ENCODE peak calls at places on chromosomes 13 and 19, in four cellular contexts. One of them, this sample, is unnamed.

GRCh38 chr13:32272021-32272695 is 43.0 kb downstream of the ZAR1L start:
- DNase-seq in adrenal gland: no peak
- DNase-seq in fibroblast of the aortic adventitia: no peak
- DNase-seq in left ventricle myocardium inferior: no peak
- DNase-seq in this sample: no peak

GRCh38 chr19:18597809-18598660 is 8.6 kb downstream of the CRLF1 start:
- DNase-seq in adrenal gland: no peak
- DNase-seq in fibroblast of the aortic adventitia: no peak
- DNase-seq in left ventricle myocardium inferior: no peak
- DNase-seq in this sample: no peak

GRCh38 chr19:42075364-42075615 is 676 bp upstream of the ZNF574 start:
- DNase-seq in adrenal gland: no peak
- DNase-seq in fibroblast of the aortic adventitia: no peak
- DNase-seq in left ventricle myocardium inferior: no peak
- DNase-seq in this sample: no peak

GRCh38 chr19:294341-294818 is 3.2 kb upstream of the PLPP2 start:
- DNase-seq in adrenal gland: no peak
- DNase-seq in fibroblast of the aortic adventitia: no peak
- DNase-seq in left ventricle myocardium inferior: no peak
- DNase-seq in this sample: no peak

GRCh38 chr13:50589651-50590054 is 253.8 kb downstream of the DLEU7 start:
- DNase-seq in adrenal gland: peak
- DNase-seq in fibroblast of the aortic adventitia: peak
- DNase-seq in left ventricle myocardium inferior: no peak
- DNase-seq in this sample: no peak

GRCh38 chr19:17948967-17949930 is 16.4 kb downstream of the CCDC124 start:
- DNase-seq in adrenal gland: no peak
- DNase-seq in fibroblast of the aortic adventitia: no peak
- DNase-seq in left ventricle myocardium inferior: no peak
- DNase-seq in this sample: no peak

GRCh38 chr19:18478545-18479311 is 40.8 kb upstream of the ISYNA1 start:
- DNase-seq in adrenal gland: peak
- DNase-seq in fibroblast of the aortic adventitia: peak
- DNase-seq in left ventricle myocardium inferior: peak
- DNase-seq in this sample: peak

GRCh38 chr13:48505597-48506091 is 27.2 kb downstream of the RCBTB2 start:
- DNase-seq in adrenal gland: peak
- DNase-seq in fibroblast of the aortic adventitia: no peak
- DNase-seq in left ventricle myocardium inferior: no peak
- DNase-seq in this sample: peak

GRCh38 chr19:29410974-29411615 is 114.7 kb upstream of the VSTM2B start:
- DNase-seq in adrenal gland: no peak
- DNase-seq in fibroblast of the aortic adventitia: no peak
- DNase-seq in left ventricle myocardium inferior: no peak
- DNase-seq in this sample: no peak

GRCh38 chr19:50312967-50313811 is 16.0 kb downstream of the KCNC3 start:
- DNase-seq in adrenal gland: no peak
- DNase-seq in fibroblast of the aortic adventitia: no peak
- DNase-seq in left ventricle myocardium inferior: no peak
- DNase-seq in this sample: no peak

GRCh38 chr19:4794971-4795370 is 3.4 kb downstream of the FEM1A start:
- DNase-seq in adrenal gland: no peak
- DNase-seq in fibroblast of the aortic adventitia: no peak
- DNase-seq in left ventricle myocardium inferior: no peak
- DNase-seq in this sample: no peak
- H3K4me3 ChIP-seq in adrenal gland: no peak
- H3K4me3 ChIP-seq in fibroblast of the aortic adventitia: no peak
- H3K4me3 ChIP-seq in left ventricle myocardium inferior: peak
- H3K4me3 ChIP-seq in this sample: no peak

DNA sequence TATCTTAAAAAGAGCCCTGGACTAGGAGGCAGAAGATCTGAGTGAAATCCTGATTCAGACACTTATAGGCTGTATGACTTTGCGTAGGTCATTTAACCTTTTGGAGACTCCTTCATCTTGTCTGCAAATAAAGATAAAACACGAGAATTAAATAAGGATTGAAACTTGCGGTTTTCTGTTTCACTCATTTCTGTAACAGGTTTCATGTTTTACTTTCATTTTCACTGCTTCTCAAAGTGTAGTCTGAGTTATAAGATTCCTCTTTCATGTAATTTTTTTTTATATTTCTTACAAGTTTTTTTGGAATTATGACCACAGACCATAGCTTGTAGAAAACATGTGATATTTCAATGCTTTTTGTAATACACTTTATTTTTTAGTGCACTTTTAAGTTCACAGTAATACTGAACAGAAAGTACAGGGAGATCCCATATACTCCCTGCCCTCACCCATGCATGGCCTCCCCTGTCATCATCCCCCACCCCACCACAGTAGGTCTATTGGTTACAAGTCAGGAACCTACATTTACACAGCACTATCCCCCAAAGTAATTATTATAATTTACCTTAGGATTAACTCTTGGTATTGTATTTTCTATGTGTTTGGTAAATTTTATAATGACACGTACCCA is 174.6 kb downstream of the ITGBL1 start:
- DNase-seq in adrenal gland: no peak
- DNase-seq in fibroblast of the aortic adventitia: peak
- DNase-seq in left ventricle myocardium inferior: no peak
- DNase-seq in this sample: peak
- H3K4me3 ChIP-seq in adrenal gland: no peak
- H3K4me3 ChIP-seq in fibroblast of the aortic adventitia: peak
- H3K4me3 ChIP-seq in left ventricle myocardium inferior: peak
- H3K4me3 ChIP-seq in this sample: peak

GRCh38 chr19:46494115-46494935 is 1.3 kb downstream of the PNMA8B start:
- DNase-seq in adrenal gland: no peak
- DNase-seq in fibroblast of the aortic adventitia: no peak
- DNase-seq in left ventricle myocardium inferior: no peak
- DNase-seq in this sample: no peak
- H3K4me3 ChIP-seq in adrenal gland: no peak
- H3K4me3 ChIP-seq in fibroblast of the aortic adventitia: no peak
- H3K4me3 ChIP-seq in left ventricle myocardium inferior: peak
- H3K4me3 ChIP-seq in this sample: no peak

DNA sequence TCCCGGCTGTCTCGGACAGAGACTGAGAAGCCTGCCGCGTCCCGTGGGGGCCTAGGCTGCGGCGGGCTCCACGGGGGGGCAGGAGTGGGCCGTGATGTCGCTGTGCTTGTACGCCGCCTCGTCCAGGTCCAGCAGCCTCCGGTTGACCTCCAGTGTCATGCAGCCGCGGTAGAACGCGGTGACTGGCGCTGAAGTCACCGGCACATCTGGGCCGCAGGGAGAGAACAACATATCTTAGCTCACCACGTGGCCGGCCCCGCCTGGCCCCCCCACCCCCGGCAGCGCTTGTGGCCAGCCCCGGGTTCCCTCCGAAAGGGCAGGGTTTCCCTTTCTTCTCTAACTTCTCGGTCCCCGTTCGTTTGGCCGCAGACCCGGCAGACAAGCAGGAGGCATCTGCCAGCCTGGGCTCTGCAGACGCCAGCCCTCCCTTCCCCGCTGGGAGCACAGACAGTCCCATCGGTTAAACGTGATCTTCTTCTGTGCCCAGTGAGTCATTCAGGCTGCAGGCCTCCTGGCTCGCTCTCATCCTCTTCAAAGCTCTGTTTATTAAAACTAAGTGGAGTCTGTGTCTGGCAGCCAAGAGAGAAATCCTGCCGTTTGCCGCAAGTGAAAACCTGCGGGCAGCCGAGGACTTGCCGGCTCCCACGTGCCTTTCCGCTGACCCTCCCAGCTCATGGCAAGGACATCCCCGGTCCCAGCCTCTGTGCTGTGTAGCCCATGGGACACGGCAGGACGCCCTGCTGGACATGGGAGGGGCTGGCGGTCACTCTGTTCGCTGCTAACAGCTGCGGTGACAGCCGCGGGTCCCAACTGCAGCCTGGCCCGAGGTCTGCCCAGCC is 42.8 kb downstream of the GAS6 start:
- DNase-seq in adrenal gland: peak
- DNase-seq in fibroblast of the aortic adventitia: peak
- DNase-seq in left ventricle myocardium inferior: peak
- DNase-seq in this sample: no peak
- H3K4me3 ChIP-seq in adrenal gland: no peak
- H3K4me3 ChIP-seq in fibroblast of the aortic adventitia: peak
- H3K4me3 ChIP-seq in left ventricle myocardium inferior: peak
- H3K4me3 ChIP-seq in this sample: no peak

DNA sequence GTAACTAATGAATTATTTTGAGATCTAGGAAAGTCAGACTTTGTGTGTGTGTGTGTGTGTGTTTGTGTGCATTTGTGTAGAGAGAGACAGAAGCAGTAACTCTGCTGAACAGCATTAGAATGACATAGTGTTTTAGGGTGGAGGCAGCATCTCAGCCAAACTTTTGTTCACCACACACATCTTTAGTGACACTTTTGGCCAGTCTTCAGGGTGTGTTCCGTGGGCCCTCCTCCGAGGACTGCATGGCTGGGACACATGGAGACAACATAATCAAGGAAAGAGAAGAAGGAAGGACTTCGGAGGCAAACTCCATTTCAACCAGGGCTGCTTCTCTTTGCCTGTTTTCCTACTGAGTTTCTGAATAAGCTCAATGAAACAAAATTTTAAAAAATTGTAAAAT is 205.1 kb downstream of the LHFPL6 start:
- DNase-seq in adrenal gland: no peak
- DNase-seq in fibroblast of the aortic adventitia: peak
- DNase-seq in left ventricle myocardium inferior: peak
- DNase-seq in this sample: no peak
- H3K4me3 ChIP-seq in adrenal gland: no peak
- H3K4me3 ChIP-seq in fibroblast of the aortic adventitia: no peak
- H3K4me3 ChIP-seq in left ventricle myocardium inferior: no peak
- H3K4me3 ChIP-seq in this sample: no peak

This sample was measured in Jurkat, Clone E6-1.